ENCODE peak calls at places on chromosomes 4 and X, in six cellular contexts. One of them, this sample, is unnamed.
A peak's percentile ranks its signal among the peaks of the same experiment; 100 is the strongest.

GRCh38 chr4:185740471-185740873 is 71.5 kb downstream of the SORBS2 start:
- DNase-seq in H1: no peak
- DNase-seq in K562: no peak
- DNase-seq in HepG2: no peak
- DNase-seq in GM12878: no peak
- DNase-seq in NT2/D1: no peak
- DNase-seq in this sample: no peak

GRCh38 chrX:47215291-47215900 is 3.1 kb upstream of the CDK16 start:
- DNase-seq in H1: no peak
- DNase-seq in K562: no peak
- DNase-seq in HepG2: no peak
- DNase-seq in GM12878: no peak
- DNase-seq in NT2/D1: no peak
- DNase-seq in this sample: no peak

GRCh38 chrX:39688576-39689373 is 409.0 kb downstream of the BCOR start:
- DNase-seq in H1: no peak
- DNase-seq in K562: peak; percentile 82
- DNase-seq in HepG2: peak; percentile 1
- DNase-seq in GM12878: no peak
- DNase-seq in NT2/D1: peak; percentile 60
- DNase-seq in this sample: no peak

GRCh38 chr4:40992472-40993298 is 221.7 kb downstream of the APBB2 start:
- DNase-seq in H1: no peak
- DNase-seq in K562: no peak
- DNase-seq in HepG2: no peak
- DNase-seq in GM12878: peak; percentile 78
- DNase-seq in NT2/D1: no peak
- DNase-seq in this sample: no peak

GRCh38 chr4:183987987-183988392 is 82.9 kb downstream of the STOX2 start:
- DNase-seq in H1: no peak
- DNase-seq in K562: peak; percentile 11
- DNase-seq in HepG2: peak; percentile 7
- DNase-seq in GM12878: no peak
- DNase-seq in NT2/D1: peak; percentile 54
- DNase-seq in this sample: peak; percentile 68

GRCh38 chr4:95129708-95130343 is 372.1 kb downstream of the BMPR1B start:
- DNase-seq in H1: no peak
- DNase-seq in K562: no peak
- DNase-seq in HepG2: no peak
- DNase-seq in GM12878: no peak
- DNase-seq in NT2/D1: no peak
- DNase-seq in this sample: peak; percentile 73

GRCh38 chrX:152450076-152450475 is 1.0 kb downstream of the GABRA3 start:
- DNase-seq in H1: no peak
- DNase-seq in K562: no peak
- DNase-seq in HepG2: no peak
- DNase-seq in GM12878: no peak
- DNase-seq in NT2/D1: no peak
- DNase-seq in this sample: no peak

GRCh38 chr4:85050736-85051135 is 84.2 kb upstream of the WDFY3 start:
- DNase-seq in H1: no peak
- DNase-seq in K562: no peak
- DNase-seq in HepG2: no peak
- DNase-seq in GM12878: no peak
- DNase-seq in NT2/D1: no peak
- DNase-seq in this sample: no peak

GRCh38 chr4:153522800-153523089 is 56.6 kb downstream of the TMEM131L start:
- DNase-seq in H1: no peak
- DNase-seq in K562: no peak
- DNase-seq in HepG2: no peak
- DNase-seq in GM12878: peak; percentile 71
- DNase-seq in NT2/D1: no peak
- DNase-seq in this sample: no peak

GRCh38 chr4:24067781-24068193 is 177.9 kb upstream of the PPARGC1A start:
- DNase-seq in H1: peak; percentile 7
- DNase-seq in K562: no peak
- DNase-seq in HepG2: no peak
- DNase-seq in GM12878: no peak
- DNase-seq in NT2/D1: peak; percentile 6
- DNase-seq in this sample: no peak

GRCh38 chr4:17941731-17942130 is 79.8 kb downstream of the LCORL start:
- DNase-seq in H1: no peak
- DNase-seq in K562: no peak
- DNase-seq in HepG2: no peak
- DNase-seq in GM12878: no peak
- DNase-seq in NT2/D1: no peak
- DNase-seq in this sample: no peak

GRCh38 chr4:154720123-154720522 is 23.7 kb upstream of the LRAT start:
- DNase-seq in H1: no peak
- DNase-seq in K562: no peak
- DNase-seq in HepG2: no peak
- DNase-seq in GM12878: no peak
- DNase-seq in NT2/D1: no peak
- DNase-seq in this sample: peak; percentile 45

GRCh38 chr4:147773261-147774184 is 41.6 kb downstream of the ARHGAP10 start:
- DNase-seq in H1: no peak
- DNase-seq in K562: no peak
- DNase-seq in HepG2: no peak
- DNase-seq in GM12878: no peak
- DNase-seq in NT2/D1: no peak
- DNase-seq in this sample: no peak

GRCh38 chr4:78057135-78057599 is at the start of gene FRAS1:
- DNase-seq in H1: no peak
- DNase-seq in K562: no peak
- DNase-seq in HepG2: peak; percentile 62
- DNase-seq in GM12878: no peak
- DNase-seq in NT2/D1: no peak
- DNase-seq in this sample: no peak

GRCh38 chr4:39446842-39447573 is 11.7 kb downstream of the RPL9 start:
- DNase-seq in H1: peak; percentile 74
- DNase-seq in K562: no peak
- DNase-seq in HepG2: no peak
- DNase-seq in GM12878: peak; percentile 48
- DNase-seq in NT2/D1: no peak
- DNase-seq in this sample: no peak

GRCh38 chr4:156192033-156192432 is 238.4 kb upstream of the CTSO start:
- DNase-seq in H1: no peak
- DNase-seq in K562: no peak
- DNase-seq in HepG2: no peak
- DNase-seq in GM12878: no peak
- DNase-seq in NT2/D1: no peak
- DNase-seq in this sample: no peak

DNA sequence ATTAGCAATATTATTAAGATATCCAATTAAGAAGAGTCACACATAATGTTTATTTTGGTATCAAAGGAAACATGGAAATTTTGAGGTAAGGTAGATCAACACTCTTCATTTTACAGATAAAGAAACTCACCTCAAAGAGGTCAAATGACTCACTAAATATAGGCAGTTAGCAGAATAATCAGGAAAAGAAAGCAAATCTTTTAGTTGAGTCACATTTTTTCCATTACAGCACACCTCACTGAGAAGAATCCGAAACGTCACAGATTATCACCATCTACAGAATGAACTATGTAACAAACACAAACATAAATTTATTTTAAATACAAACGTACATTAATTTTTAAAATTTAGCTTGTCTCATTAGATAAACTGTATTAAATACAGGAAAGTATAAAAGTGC is 70.1 kb downstream of the TMEM47 start:
- DNase-seq in H1: no peak
- DNase-seq in K562: no peak
- DNase-seq in HepG2: no peak
- DNase-seq in GM12878: no peak
- DNase-seq in NT2/D1: no peak
- DNase-seq in this sample: no peak
- TF ChIP-seq ZNF274 in H1: no peak
- TF ChIP-seq ZNF274 in K562: no peak
- TF ChIP-seq ZNF274 in HepG2: no peak
- TF ChIP-seq ZNF274 in GM12878: no peak
- TF ChIP-seq ZNF274 in NT2/D1: no peak
- TF ChIP-seq ZNF274 in this sample: no peak

DNA sequence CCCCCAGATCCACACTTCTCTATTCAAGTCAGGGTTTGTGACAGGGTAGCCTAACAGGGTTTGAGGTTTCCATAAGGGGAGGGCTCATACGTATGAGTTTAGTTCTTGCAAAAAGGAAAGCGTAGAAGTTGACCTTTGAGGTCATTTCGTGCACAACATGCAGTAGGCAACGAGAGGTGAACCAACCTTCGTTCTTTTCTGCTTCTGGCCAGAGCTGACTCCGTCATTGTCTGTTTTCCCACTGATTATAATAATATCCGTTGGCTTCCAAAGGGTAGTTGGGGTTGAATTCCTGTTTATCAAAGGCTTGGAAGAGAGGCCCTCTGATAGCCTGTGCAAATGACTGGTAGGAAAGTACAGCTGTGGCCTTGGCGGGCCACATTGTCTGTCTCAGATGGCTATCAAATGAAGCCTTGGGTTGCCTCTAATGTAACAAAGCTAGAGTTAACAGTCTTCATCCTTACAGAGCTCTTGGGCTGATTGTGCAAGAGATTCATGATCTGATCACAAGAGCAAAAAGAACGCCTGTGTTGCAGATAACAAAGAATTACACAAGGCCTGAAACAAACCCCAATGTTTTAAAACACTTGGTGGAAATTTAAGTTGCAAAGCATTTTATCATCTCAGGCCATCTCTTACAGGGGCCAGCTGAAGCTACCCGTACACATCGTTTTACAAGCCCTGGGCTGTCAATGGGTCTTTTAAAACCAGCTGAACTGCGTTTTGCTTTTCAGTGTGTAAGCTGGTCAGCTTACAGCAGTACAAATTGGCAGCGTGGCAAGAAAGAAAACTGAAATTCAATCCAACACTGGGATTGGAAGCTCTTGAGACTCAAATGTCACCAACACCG is 46.1 kb upstream of the FAM9C start:
- DNase-seq in H1: no peak
- DNase-seq in K562: peak; percentile 9
- DNase-seq in HepG2: peak; percentile 67
- DNase-seq in GM12878: no peak
- DNase-seq in NT2/D1: no peak
- DNase-seq in this sample: no peak
- TF ChIP-seq ZNF274 in H1: no peak
- TF ChIP-seq ZNF274 in K562: no peak
- TF ChIP-seq ZNF274 in HepG2: no peak
- TF ChIP-seq ZNF274 in GM12878: no peak
- TF ChIP-seq ZNF274 in NT2/D1: no peak
- TF ChIP-seq ZNF274 in this sample: no peak

GRCh38 chr4:1629704-1630093 is 54.4 kb downstream of the FAM53A start:
- DNase-seq in H1: no peak
- DNase-seq in K562: no peak
- DNase-seq in HepG2: no peak
- DNase-seq in GM12878: no peak
- DNase-seq in NT2/D1: no peak
- DNase-seq in this sample: no peak

GRCh38 chr4:1630266-1630665 is 53.8 kb downstream of the FAM53A start:
- DNase-seq in H1: no peak
- DNase-seq in K562: no peak
- DNase-seq in HepG2: no peak
- DNase-seq in GM12878: no peak
- DNase-seq in NT2/D1: no peak
- DNase-seq in this sample: no peak

GRCh38 chr4:1627417-1628313 is 56.4 kb downstream of the FAM53A start:
- DNase-seq in H1: no peak
- DNase-seq in K562: no peak
- DNase-seq in HepG2: no peak
- DNase-seq in GM12878: no peak
- DNase-seq in NT2/D1: no peak
- DNase-seq in this sample: no peak

GRCh38 chr4:1631136-1631535 is 53.0 kb downstream of the FAM53A start:
- DNase-seq in H1: no peak
- DNase-seq in K562: no peak
- DNase-seq in HepG2: no peak
- DNase-seq in GM12878: no peak
- DNase-seq in NT2/D1: no peak
- DNase-seq in this sample: no peak

DNA sequence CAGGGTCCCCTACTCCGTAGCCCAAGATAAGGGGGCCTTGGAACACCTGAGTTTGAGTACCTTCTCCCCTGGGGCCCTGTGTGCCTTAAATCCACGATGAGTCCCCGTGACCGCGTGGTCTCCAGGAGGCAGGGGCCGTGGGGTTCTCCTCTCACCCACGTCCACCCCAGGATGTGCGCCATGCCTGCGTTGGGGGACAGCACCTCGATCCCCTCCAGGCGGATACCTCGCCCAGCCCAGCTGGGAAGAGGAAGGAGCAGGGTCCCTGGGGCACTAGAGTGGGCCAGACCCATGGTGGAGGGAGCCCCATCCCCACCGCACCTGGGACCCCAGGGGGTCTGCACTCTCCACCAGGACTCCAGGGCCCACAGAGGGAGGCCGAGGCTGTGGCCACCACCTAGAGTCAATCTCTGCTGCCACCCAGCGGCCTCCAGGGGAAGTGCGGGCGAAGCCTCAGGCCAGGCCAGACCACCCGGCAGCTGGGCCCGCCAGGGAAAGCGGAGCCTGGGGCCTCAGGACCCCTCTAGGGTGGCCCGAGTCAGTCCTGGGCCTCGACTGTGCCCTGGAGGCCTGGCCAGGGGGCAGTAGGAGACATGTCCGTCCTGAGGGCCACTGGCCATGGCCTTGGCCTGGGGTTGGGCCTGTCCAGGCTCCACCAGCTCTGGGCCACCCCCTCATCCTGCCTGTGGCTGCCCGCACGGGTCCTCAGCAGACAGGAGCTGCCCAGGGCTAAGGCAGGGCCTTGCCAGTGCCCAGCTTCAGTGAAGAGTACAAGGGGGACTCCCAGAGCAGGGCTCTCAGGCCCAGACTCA is 55.0 kb downstream of the FAM53A start:
- DNase-seq in H1: no peak
- DNase-seq in K562: peak; percentile 84
- DNase-seq in HepG2: peak; percentile 30
- DNase-seq in GM12878: no peak
- DNase-seq in NT2/D1: no peak
- DNase-seq in this sample: peak; percentile 4
- TF ChIP-seq ZNF274 in H1: no peak
- TF ChIP-seq ZNF274 in K562: no peak
- TF ChIP-seq ZNF274 in HepG2: no peak
- TF ChIP-seq ZNF274 in GM12878: no peak
- TF ChIP-seq ZNF274 in NT2/D1: no peak
- TF ChIP-seq ZNF274 in this sample: no peak

GRCh38 chr4:87209696-87210095 is 10.7 kb downstream of the KLHL8 start:
- DNase-seq in H1: no peak
- DNase-seq in K562: no peak
- DNase-seq in HepG2: no peak
- DNase-seq in GM12878: peak; percentile 26
- DNase-seq in NT2/D1: no peak
- DNase-seq in this sample: no peak

GRCh38 chr4:87213425-87213824 is 7.0 kb downstream of the KLHL8 start:
- DNase-seq in H1: no peak
- DNase-seq in K562: no peak
- DNase-seq in HepG2: no peak
- DNase-seq in GM12878: no peak
- DNase-seq in NT2/D1: no peak
- DNase-seq in this sample: no peak

GRCh38 chr4:87216469-87216868 is 3.9 kb downstream of the KLHL8 start:
- DNase-seq in H1: no peak
- DNase-seq in K562: no peak
- DNase-seq in HepG2: no peak
- DNase-seq in GM12878: no peak
- DNase-seq in NT2/D1: no peak
- DNase-seq in this sample: no peak

GRCh38 chr4:87209182-87209581 is 11.2 kb downstream of the KLHL8 start:
- DNase-seq in H1: no peak
- DNase-seq in K562: no peak
- DNase-seq in HepG2: no peak
- DNase-seq in GM12878: no peak
- DNase-seq in NT2/D1: no peak
- DNase-seq in this sample: no peak

GRCh38 chr4:87211249-87211952 is 9.0 kb downstream of the KLHL8 start:
- DNase-seq in H1: no peak
- DNase-seq in K562: no peak
- DNase-seq in HepG2: no peak
- DNase-seq in GM12878: no peak
- DNase-seq in NT2/D1: no peak
- DNase-seq in this sample: no peak
- TF ChIP-seq ZNF274 in H1: no peak
- TF ChIP-seq ZNF274 in K562: no peak
- TF ChIP-seq ZNF274 in HepG2: no peak
- TF ChIP-seq ZNF274 in GM12878: no peak
- TF ChIP-seq ZNF274 in NT2/D1: no peak
- TF ChIP-seq ZNF274 in this sample: no peak